ENCODE peak calls at places on chromosomes 1 and 21, in nine cellular contexts. W is H1, A is suprapubic skin, B is prostate gland, Z is transverse colon, T is sigmoid colon, J is Panc1, Y is GM23338, G is GM12892. O is an unnamed sample.

GRCh38 chr1:98897046-98897445 is 107.6 kb downstream of the PLPPR5 start:
- DNase-seq in W (no peak), A (no peak), B (no peak), Z (no peak), T (no peak), J (no peak), Y (no peak), G (no peak), O (no peak)

GRCh38 chr1:80582980-80583379 is 1217.8 kb upstream of the ADGRL2 start:
- DNase-seq in W (no peak), A (no peak), B (no peak), Z (no peak), T (no peak), J (no peak), Y (no peak), G (no peak), O (no peak)

GRCh38 chr1:227793948-227794812 is 21.3 kb upstream of the PRSS38 start:
- DNase-seq in W (peak), A (peak), B (peak), Z (no peak), T (peak), J (no peak), Y (peak), G (no peak), O (no peak)

GRCh38 chr1:93723101-93723500 is 41.5 kb upstream of the BCAR3 start:
- DNase-seq in W (no peak), A (no peak), B (no peak), Z (no peak), T (no peak), J (no peak), Y (no peak), G (no peak), O (no peak)

GRCh38 chr1:207867136-207868081 is 43.5 kb downstream of the CD34 start:
- DNase-seq in W (no peak), A (peak), B (peak), Z (peak), T (peak), J (no peak), Y (no peak), G (no peak), O (peak)

GRCh38 chr1:205275133-205275532 is 46.4 kb downstream of the NUAK2 start:
- DNase-seq in W (no peak), A (no peak), B (peak), Z (peak), T (no peak), J (no peak), Y (no peak), G (no peak), O (peak)

GRCh38 chr21:21921410-21922232 is 923.4 kb downstream of the NCAM2 start:
- DNase-seq in W (no peak), A (no peak), B (no peak), Z (no peak), T (no peak), J (no peak), Y (peak), G (no peak), O (no peak)

GRCh38 chr1:35173516-35174224 is 19.3 kb downstream of the SFPQ start:
- DNase-seq in W (no peak), A (no peak), B (no peak), Z (no peak), T (no peak), J (no peak), Y (no peak), G (no peak), O (no peak)

GRCh38 chr1:169142129-169142528 is 35.6 kb downstream of the ATP1B1 start:
- DNase-seq in W (no peak), A (no peak), B (no peak), Z (no peak), T (no peak), J (no peak), Y (no peak), G (no peak), O (no peak)

GRCh38 chr1:3275471-3276340 is 178.8 kb upstream of the ARHGEF16 start:
- DNase-seq in W (no peak), A (no peak), B (no peak), Z (no peak), T (no peak), J (no peak), Y (no peak), G (no peak), O (no peak)

GRCh38 chr1:52122424-52122823 is 19.5 kb upstream of the ZFYVE9 start:
- DNase-seq in W (no peak), A (no peak), B (no peak), Z (no peak), T (no peak), J (no peak), Y (no peak), G (no peak), O (no peak)

GRCh38 chr1:84506729-84507453 is 510 bp upstream of the GNG5 start:
- DNase-seq in W (no peak), A (no peak), B (no peak), Z (no peak), T (no peak), J (no peak), Y (peak), G (no peak), O (no peak)
- TF ChIP-seq POLR2AphosphoS5 in W (no peak), A (no peak), B (no peak), Z (peak), T (no peak), J (no peak), Y (no peak), G (no peak), O (no peak)

DNA sequence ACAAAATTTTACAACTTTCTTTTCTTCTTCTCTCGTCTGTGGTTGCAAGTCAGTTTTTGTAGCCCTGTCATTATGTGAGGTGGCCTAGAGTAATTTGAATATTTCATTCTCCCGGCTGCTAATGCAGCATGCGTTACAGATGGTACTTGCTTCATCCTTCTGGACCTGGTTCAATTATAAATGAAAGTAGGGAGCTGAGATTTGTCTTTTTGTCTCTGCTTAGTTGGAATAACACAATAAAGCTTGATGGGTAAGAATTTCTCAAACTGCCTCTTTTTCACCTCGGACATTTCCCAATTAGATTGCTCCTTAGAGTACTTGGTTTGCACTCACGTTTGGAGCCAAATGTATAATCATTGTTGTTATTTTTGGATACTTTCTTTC is 201.6 kb downstream of the PBX1 start:
- DNase-seq in W (no peak), A (no peak), B (no peak), Z (no peak), T (no peak), J (no peak), Y (no peak), G (no peak), O (no peak)
- TF ChIP-seq POLR2AphosphoS5 in W (no peak), A (no peak), B (no peak), Z (no peak), T (peak), J (no peak), Y (no peak), G (no peak), O (no peak)

DNA sequence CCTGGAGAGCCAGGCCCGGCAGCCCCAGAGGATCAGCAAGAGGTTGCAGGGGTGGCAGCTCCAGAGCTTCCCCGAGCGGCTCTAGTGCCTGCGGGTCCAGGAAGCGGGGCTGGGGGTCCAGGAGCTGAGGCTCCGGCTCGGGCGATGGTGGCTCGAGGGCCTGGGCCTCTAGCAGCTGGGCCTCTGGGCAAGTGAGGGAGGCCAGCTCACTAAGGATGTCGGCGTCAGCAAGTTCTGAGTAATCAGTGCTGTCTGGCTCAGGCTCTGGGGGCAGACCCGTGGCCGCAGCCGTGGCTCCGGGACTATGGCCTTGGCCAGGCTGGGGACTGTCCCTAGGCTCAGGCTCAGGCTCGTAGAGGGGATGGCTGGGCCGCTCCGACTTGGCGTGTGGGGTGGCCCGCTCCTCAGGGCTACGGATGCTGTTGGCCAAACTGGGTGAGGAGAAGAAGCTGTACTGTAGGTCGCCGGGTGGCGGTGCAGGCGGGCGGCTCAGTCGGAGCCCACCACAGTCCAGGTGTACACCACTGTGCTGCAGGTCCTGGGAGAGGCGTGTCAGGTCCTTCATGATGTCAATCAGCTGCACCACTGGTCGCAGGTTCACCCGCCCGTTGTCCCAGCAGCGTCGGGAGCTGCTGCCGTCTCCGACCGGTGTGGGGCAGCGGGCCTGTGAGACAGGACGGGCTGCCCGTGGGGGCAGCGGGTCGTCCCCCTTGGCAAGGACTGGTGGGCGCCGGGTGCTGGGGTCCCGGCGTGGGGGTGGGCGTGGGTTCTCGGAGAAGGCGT is 52.6 kb downstream of the AHDC1 start:
- DNase-seq in W (no peak), A (no peak), B (no peak), Z (no peak), T (no peak), J (no peak), Y (no peak), G (no peak), O (no peak)
- TF ChIP-seq POLR2AphosphoS5 in W (no peak), A (no peak), B (no peak), Z (no peak), T (no peak), J (no peak), Y (no peak), G (no peak), O (peak)

GRCh38 chr1:27979151-27979858 is 19.5 kb downstream of the XKR8 start:
- DNase-seq in W (no peak), A (no peak), B (no peak), Z (no peak), T (no peak), J (no peak), Y (peak), G (no peak), O (no peak)
- TF ChIP-seq POLR2AphosphoS5 in W (no peak), A (no peak), B (peak), Z (no peak), T (no peak), J (no peak), Y (no peak), G (no peak), O (no peak)

GRCh38 chr1:150281758-150282557 is at the start of gene CIART:
- DNase-seq in W (peak), A (peak), B (peak), Z (peak), T (peak), J (peak), Y (peak), G (peak), O (peak)
- TF ChIP-seq POLR2AphosphoS5 in W (peak), A (peak), B (peak), Z (peak), T (peak), J (no peak), Y (peak), G (no peak), O (peak)